ENCODE peak calls at places on chromosomes 1 and 21, in ten cellular contexts. X is IMR-90, H is A549, A is tibial nerve, I is spleen, F is upper lobe of left lung, T is stomach, L is lower leg skin, D is transverse colon, C is heart left ventricle. Z is an unnamed sample.
A peak's percentile ranks its signal among the peaks of the same experiment; 100 is the strongest.

GRCh38 chr1:226714148-226714547 is 24.9 kb downstream of the ITPKB start:
- DNase-seq in H (no peak), D (no peak), L (no peak), I (no peak), F (no peak), A (no peak), T (no peak), C (no peak), X (peak; percentile 55), Z (no peak)

GRCh38 chr1:59593798-59594790 is 220.7 kb upstream of the HOOK1 start:
- DNase-seq in D (no peak), L (no peak), C (no peak), F (no peak), H (no peak), X (no peak), I (no peak), A (no peak), T (no peak), Z (no peak)

GRCh38 chr1:31977361-31978131 is 36.1 kb upstream of the KHDRBS1 start:
- DNase-seq in L (no peak), F (no peak), T (no peak), D (no peak), C (no peak), X (peak; percentile 47), I (peak; percentile 38), A (no peak), H (peak; percentile 65), Z (no peak)

GRCh38 chr1:54806931-54807611 is 5.9 kb upstream of the TTC22 start:
- DNase-seq in C (no peak), T (peak; percentile 64), I (no peak), F (peak; percentile 26), L (peak; percentile 79), A (no peak), X (peak; percentile 11), D (peak; percentile 64), H (no peak), Z (no peak)

GRCh38 chr1:223531742-223532341 is 133.7 kb downstream of the CAPN8 start:
- DNase-seq in F (peak; percentile 57), D (peak; percentile 71), L (no peak), T (peak; percentile 75), I (no peak), H (peak; percentile 61), X (peak; percentile 19), A (peak; percentile 27), C (no peak), Z (no peak)

GRCh38 chr1:25873120-25873519 is 2.4 kb downstream of the PAQR7 start:
- DNase-seq in I (peak; percentile 64), A (no peak), T (peak; percentile 61), X (no peak), D (peak; percentile 31), F (no peak), C (no peak), L (no peak), H (no peak), Z (no peak)

GRCh38 chr21:41217656-41218380 is 49.9 kb downstream of the BACE2 start:
- DNase-seq in I (no peak), L (no peak), C (peak; percentile 69), D (peak; percentile 80), A (no peak), H (no peak), X (peak; percentile 74), F (no peak), T (no peak), Z (peak; percentile 38)

GRCh38 chr1:225653463-225654276 is 747 bp upstream of the ENAH start:
- DNase-seq in C (peak; percentile 77), T (peak; percentile 64), X (peak; percentile 73), H (peak; percentile 75), F (peak; percentile 62), D (peak; percentile 72), A (peak; percentile 54), L (peak; percentile 95), I (peak; percentile 83), Z (peak; percentile 88)

GRCh38 chr1:232510367-232511110 is 119.4 kb downstream of the SIPA1L2 start:
- DNase-seq in T (no peak), F (no peak), H (no peak), A (no peak), X (no peak), L (no peak), D (no peak), I (no peak), C (no peak), Z (no peak)

GRCh38 chr1:3001471-3002348 is 19.6 kb upstream of the ACTRT2 start:
- DNase-seq in I (peak; percentile 45), C (peak; percentile 12), X (no peak), A (no peak), D (peak; percentile 4), L (peak; percentile 84), F (peak; percentile 14), T (no peak), H (no peak), Z (no peak)

GRCh38 chr1:111988743-111989453 is 570 bp downstream of the KCND3 start:
- DNase-seq in F (peak; percentile 27), L (no peak), X (no peak), T (peak; percentile 26), D (peak; percentile 13), A (no peak), H (no peak), I (no peak), C (peak; percentile 57), Z (no peak)

GRCh38 chr1:24417681-24418080 is 2.1 kb downstream of the NIPAL3 start:
- DNase-seq in F (no peak), T (no peak), C (no peak), A (no peak), I (no peak), H (no peak), X (peak; percentile 65), D (no peak), L (no peak), Z (no peak)

GRCh38 chr21:17466166-17466565 is 46.7 kb upstream of the CXADR start:
- DNase-seq in F (peak; percentile 45), I (no peak), A (no peak), X (peak; percentile 83), D (peak; percentile 37), T (peak; percentile 41), L (no peak), C (no peak), H (peak; percentile 28), Z (no peak)

GRCh38 chr1:166159656-166160055 is 7.1 kb downstream of the FAM78B start:
- DNase-seq in L (no peak), H (no peak), A (no peak), D (no peak), T (no peak), I (no peak), C (no peak), X (no peak), F (no peak), Z (no peak)

GRCh38 chr1:214615871-214616270 is 12.9 kb downstream of the CENPF start:
- DNase-seq in F (no peak), X (peak; percentile 77), C (no peak), A (no peak), D (no peak), I (no peak), T (no peak), H (no peak), L (no peak), Z (no peak)

DNA sequence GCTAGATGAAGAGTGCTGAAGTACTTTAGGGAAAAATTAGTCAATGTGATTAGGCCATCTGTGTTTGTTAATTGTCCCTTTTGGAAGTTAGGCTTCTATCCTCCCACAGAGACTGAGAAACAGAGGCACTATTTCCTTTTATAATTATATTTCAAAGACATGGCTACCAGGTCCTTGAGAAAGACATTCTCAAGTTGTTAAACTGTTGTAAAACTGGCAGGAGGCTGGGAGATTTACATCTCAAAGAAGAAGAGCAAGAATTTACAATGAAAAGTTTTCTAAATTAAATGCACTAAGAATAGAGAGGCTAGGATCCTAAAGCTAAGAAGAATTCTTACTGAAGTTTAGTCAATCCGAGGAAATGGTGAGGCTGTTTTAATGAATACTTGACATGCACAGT is 74.0 kb upstream of the BRINP3 start:
- DNase-seq in A (no peak), I (no peak), D (no peak), F (no peak), L (no peak), X (no peak), C (no peak), H (no peak), T (no peak), Z (no peak)
- H3K4me3 ChIP-seq in A (no peak overlapping the region), I (no peak overlapping the region), D (no peak overlapping the region), F (no peak overlapping the region), L (no peak overlapping the region), X (no peak overlapping the region), C (no peak overlapping the region), H (no peak overlapping the region), T (no peak overlapping the region), Z (no peak overlapping the region)

GRCh38 chr1:92953491-92953890 is 7.8 kb downstream of the DIPK1A start:
- DNase-seq in T (no peak), X (no peak), F (no peak), A (no peak), L (no peak), D (no peak), I (no peak), H (no peak), C (no peak), Z (no peak)
- TF ChIP-seq POLR2A in T (no peak), X (no peak), F (no peak), A (no peak), L (no peak), D (no peak), I (no peak), H (no peak), C (no peak), Z (no peak)

DNA sequence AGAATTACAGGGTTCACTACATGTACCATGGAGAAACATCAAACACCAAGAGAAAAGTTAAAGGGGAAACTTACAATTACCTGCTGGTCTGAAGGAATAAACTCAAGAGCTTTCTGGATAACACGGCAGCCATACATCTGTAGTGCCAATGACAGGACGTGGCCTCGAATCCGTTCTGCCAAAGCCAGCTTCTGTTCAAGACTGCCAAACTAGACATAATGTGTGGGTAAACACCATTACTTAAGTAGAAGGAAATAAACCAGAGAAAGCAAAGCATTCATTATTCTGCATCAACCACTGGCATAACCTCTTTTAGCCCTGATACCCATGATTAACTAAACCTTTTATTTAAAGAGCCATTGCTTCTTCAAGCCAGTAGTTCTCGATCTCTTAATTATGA is 41.5 kb upstream of the SDC3 start:
- DNase-seq in C (no peak), X (no peak), D (no peak), I (no peak), H (no peak), A (no peak), T (no peak), F (no peak), L (no peak), Z (no peak)
- H3K4me3 ChIP-seq in C (no peak overlapping the region), X (no peak overlapping the region), D (no peak overlapping the region), I (no peak overlapping the region), H (no peak overlapping the region), A (no peak overlapping the region), T (no peak overlapping the region), F (no peak overlapping the region), L (no peak overlapping the region), Z (no peak overlapping the region)

GRCh38 chr1:117366281-117366981 is 818 bp upstream of the MAN1A2 start:
- DNase-seq in F (peak; percentile 88), C (peak; percentile 87), X (peak; percentile 60), I (peak; percentile 97), H (peak; percentile 71), T (peak; percentile 92), L (peak; percentile 96), A (peak; percentile 77), D (peak; percentile 92), Z (peak; percentile 89)
- TF ChIP-seq POLR2A in F (peak; percentile 80), C (no peak), X (no peak), I (peak; percentile 5), H (peak; percentile 49), T (no peak), L (no peak), A (peak; percentile 27), D (no peak), Z (peak; percentile 43)